ENCODE peak calls at places on chromosomes 13 and 19, in ten cellular contexts. One of them, this sample, is unnamed.

GRCh38 chr13:102707465-102707864 is 12.6 kb upstream of the METTL21C start:
- DNase-seq in endothelial cell of umbilical vein: peak; percentile 93
- DNase-seq in stimulated activated CD8-positive, alpha-beta memory T cell treated with anti-CD3 and anti-CD28 coated beads, Interleukin-7, amount 100 ng/mL, for 4 hours: no peak
- DNase-seq in thoracic aorta: no peak
- DNase-seq in activated naive CD8-positive, alpha-beta T cell treated with anti-CD3 and anti-CD28 coated beads, Interleukin-2, amount 50 U/mL, for 16 hours: no peak
- DNase-seq in MCF 10A: peak; percentile 80
- DNase-seq in HFF-Myc: peak; percentile 75
- DNase-seq in stomach: no peak
- DNase-seq in Right ventricle myocardium superior: no peak
- DNase-seq in ovary: no peak
- DNase-seq in this sample: no peak

GRCh38 chr19:19480688-19481087 is 34.7 kb downstream of the TSSK6 start:
- DNase-seq in Right ventricle myocardium superior: no peak
- DNase-seq in thoracic aorta: no peak
- DNase-seq in endothelial cell of umbilical vein: no peak
- DNase-seq in stimulated activated CD8-positive, alpha-beta memory T cell treated with anti-CD3 and anti-CD28 coated beads, Interleukin-7, amount 100 ng/mL, for 4 hours: no peak
- DNase-seq in MCF 10A: no peak
- DNase-seq in HFF-Myc: no peak
- DNase-seq in ovary: no peak
- DNase-seq in activated naive CD8-positive, alpha-beta T cell treated with anti-CD3 and anti-CD28 coated beads, Interleukin-2, amount 50 U/mL, for 16 hours: no peak
- DNase-seq in stomach: no peak
- DNase-seq in this sample: no peak

GRCh38 chr13:27919299-27919933 is 384 bp upstream of the PDX1 start:
- DNase-seq in MCF 10A: no peak
- DNase-seq in stimulated activated CD8-positive, alpha-beta memory T cell treated with anti-CD3 and anti-CD28 coated beads, Interleukin-7, amount 100 ng/mL, for 4 hours: no peak
- DNase-seq in HFF-Myc: no peak
- DNase-seq in activated naive CD8-positive, alpha-beta T cell treated with anti-CD3 and anti-CD28 coated beads, Interleukin-2, amount 50 U/mL, for 16 hours: no peak
- DNase-seq in endothelial cell of umbilical vein: no peak
- DNase-seq in thoracic aorta: no peak
- DNase-seq in stomach: no peak
- DNase-seq in ovary: no peak
- DNase-seq in Right ventricle myocardium superior: no peak
- DNase-seq in this sample: no peak

GRCh38 chr19:3643592-3644313 is 17.2 kb upstream of the CACTIN start:
- DNase-seq in HFF-Myc: no peak
- DNase-seq in activated naive CD8-positive, alpha-beta T cell treated with anti-CD3 and anti-CD28 coated beads, Interleukin-2, amount 50 U/mL, for 16 hours: no peak
- DNase-seq in endothelial cell of umbilical vein: no peak
- DNase-seq in thoracic aorta: no peak
- DNase-seq in ovary: no peak
- DNase-seq in stomach: no peak
- DNase-seq in MCF 10A: no peak
- DNase-seq in Right ventricle myocardium superior: no peak
- DNase-seq in stimulated activated CD8-positive, alpha-beta memory T cell treated with anti-CD3 and anti-CD28 coated beads, Interleukin-7, amount 100 ng/mL, for 4 hours: no peak
- DNase-seq in this sample: no peak

GRCh38 chr19:55085923-55086715 is 10.4 kb downstream of the EPS8L1 start:
- DNase-seq in MCF 10A: no peak
- DNase-seq in HFF-Myc: no peak
- DNase-seq in stimulated activated CD8-positive, alpha-beta memory T cell treated with anti-CD3 and anti-CD28 coated beads, Interleukin-7, amount 100 ng/mL, for 4 hours: no peak
- DNase-seq in ovary: peak; percentile 37
- DNase-seq in Right ventricle myocardium superior: no peak
- DNase-seq in stomach: no peak
- DNase-seq in activated naive CD8-positive, alpha-beta T cell treated with anti-CD3 and anti-CD28 coated beads, Interleukin-2, amount 50 U/mL, for 16 hours: no peak
- DNase-seq in thoracic aorta: no peak
- DNase-seq in endothelial cell of umbilical vein: no peak
- DNase-seq in this sample: no peak

GRCh38 chr19:35211545-35212230 is 16.9 kb downstream of the FAM187B start:
- DNase-seq in HFF-Myc: no peak
- DNase-seq in Right ventricle myocardium superior: peak; percentile 64
- DNase-seq in stomach: peak; percentile 51
- DNase-seq in endothelial cell of umbilical vein: peak; percentile 48
- DNase-seq in stimulated activated CD8-positive, alpha-beta memory T cell treated with anti-CD3 and anti-CD28 coated beads, Interleukin-7, amount 100 ng/mL, for 4 hours: peak; percentile 67
- DNase-seq in MCF 10A: no peak
- DNase-seq in ovary: no peak
- DNase-seq in thoracic aorta: no peak
- DNase-seq in activated naive CD8-positive, alpha-beta T cell treated with anti-CD3 and anti-CD28 coated beads, Interleukin-2, amount 50 U/mL, for 16 hours: no peak
- DNase-seq in this sample: no peak

GRCh38 chr13:73073050-73073449 is 14.2 kb downstream of the KLF5 start:
- DNase-seq in stomach: no peak
- DNase-seq in MCF 10A: no peak
- DNase-seq in HFF-Myc: no peak
- DNase-seq in activated naive CD8-positive, alpha-beta T cell treated with anti-CD3 and anti-CD28 coated beads, Interleukin-2, amount 50 U/mL, for 16 hours: no peak
- DNase-seq in ovary: no peak
- DNase-seq in stimulated activated CD8-positive, alpha-beta memory T cell treated with anti-CD3 and anti-CD28 coated beads, Interleukin-7, amount 100 ng/mL, for 4 hours: no peak
- DNase-seq in endothelial cell of umbilical vein: no peak
- DNase-seq in Right ventricle myocardium superior: no peak
- DNase-seq in thoracic aorta: no peak
- DNase-seq in this sample: no peak

GRCh38 chr13:51681037-51681678 is 96.9 kb downstream of the WDFY2 start:
- DNase-seq in activated naive CD8-positive, alpha-beta T cell treated with anti-CD3 and anti-CD28 coated beads, Interleukin-2, amount 50 U/mL, for 16 hours: no peak
- DNase-seq in thoracic aorta: no peak
- DNase-seq in endothelial cell of umbilical vein: no peak
- DNase-seq in HFF-Myc: peak; percentile 24
- DNase-seq in Right ventricle myocardium superior: no peak
- DNase-seq in ovary: no peak
- DNase-seq in MCF 10A: peak; percentile 78
- DNase-seq in stomach: no peak
- DNase-seq in stimulated activated CD8-positive, alpha-beta memory T cell treated with anti-CD3 and anti-CD28 coated beads, Interleukin-7, amount 100 ng/mL, for 4 hours: no peak
- DNase-seq in this sample: no peak

GRCh38 chr19:791605-792360 is 5.5 kb upstream of the PTBP1 start:
- DNase-seq in Right ventricle myocardium superior: peak; percentile 39
- DNase-seq in HFF-Myc: no peak
- DNase-seq in ovary: no peak
- DNase-seq in stomach: no peak
- DNase-seq in MCF 10A: no peak
- DNase-seq in activated naive CD8-positive, alpha-beta T cell treated with anti-CD3 and anti-CD28 coated beads, Interleukin-2, amount 50 U/mL, for 16 hours: no peak
- DNase-seq in endothelial cell of umbilical vein: no peak
- DNase-seq in stimulated activated CD8-positive, alpha-beta memory T cell treated with anti-CD3 and anti-CD28 coated beads, Interleukin-7, amount 100 ng/mL, for 4 hours: no peak
- DNase-seq in thoracic aorta: no peak
- DNase-seq in this sample: no peak

GRCh38 chr19:12792048-12792852 is 964 bp downstream of the JUNB start:
- DNase-seq in thoracic aorta: no peak
- DNase-seq in stomach: peak; percentile 77
- DNase-seq in HFF-Myc: no peak
- DNase-seq in activated naive CD8-positive, alpha-beta T cell treated with anti-CD3 and anti-CD28 coated beads, Interleukin-2, amount 50 U/mL, for 16 hours: no peak
- DNase-seq in MCF 10A: peak; percentile 63
- DNase-seq in ovary: peak; percentile 82
- DNase-seq in stimulated activated CD8-positive, alpha-beta memory T cell treated with anti-CD3 and anti-CD28 coated beads, Interleukin-7, amount 100 ng/mL, for 4 hours: peak; percentile 76
- DNase-seq in Right ventricle myocardium superior: peak; percentile 85
- DNase-seq in endothelial cell of umbilical vein: peak; percentile 43
- DNase-seq in this sample: no peak

GRCh38 chr19:56671613-56671994 is at the start of gene ZNF835:
- DNase-seq in activated naive CD8-positive, alpha-beta T cell treated with anti-CD3 and anti-CD28 coated beads, Interleukin-2, amount 50 U/mL, for 16 hours: peak; percentile 51
- DNase-seq in ovary: peak; percentile 95
- DNase-seq in endothelial cell of umbilical vein: no peak
- DNase-seq in stomach: peak; percentile 76
- DNase-seq in thoracic aorta: peak; percentile 60
- DNase-seq in Right ventricle myocardium superior: peak; percentile 99
- DNase-seq in MCF 10A: no peak
- DNase-seq in HFF-Myc: no peak
- DNase-seq in stimulated activated CD8-positive, alpha-beta memory T cell treated with anti-CD3 and anti-CD28 coated beads, Interleukin-7, amount 100 ng/mL, for 4 hours: peak; percentile 61
- DNase-seq in this sample: no peak

GRCh38 chr19:7294571-7295212 is 478 bp upstream of the INSR start:
- DNase-seq in MCF 10A: peak; percentile 54
- DNase-seq in ovary: peak; percentile 76
- DNase-seq in activated naive CD8-positive, alpha-beta T cell treated with anti-CD3 and anti-CD28 coated beads, Interleukin-2, amount 50 U/mL, for 16 hours: no peak
- DNase-seq in HFF-Myc: peak; percentile 10
- DNase-seq in endothelial cell of umbilical vein: peak; percentile 42
- DNase-seq in Right ventricle myocardium superior: peak; percentile 88
- DNase-seq in stomach: peak; percentile 74
- DNase-seq in stimulated activated CD8-positive, alpha-beta memory T cell treated with anti-CD3 and anti-CD28 coated beads, Interleukin-7, amount 100 ng/mL, for 4 hours: no peak
- DNase-seq in thoracic aorta: peak; percentile 23
- DNase-seq in this sample: peak; percentile 73

GRCh38 chr19:53958168-53958571 is 4.6 kb upstream of the CACNG8 start:
- DNase-seq in stomach: no peak
- DNase-seq in activated naive CD8-positive, alpha-beta T cell treated with anti-CD3 and anti-CD28 coated beads, Interleukin-2, amount 50 U/mL, for 16 hours: no peak
- DNase-seq in stimulated activated CD8-positive, alpha-beta memory T cell treated with anti-CD3 and anti-CD28 coated beads, Interleukin-7, amount 100 ng/mL, for 4 hours: no peak
- DNase-seq in MCF 10A: no peak
- DNase-seq in HFF-Myc: no peak
- DNase-seq in ovary: no peak
- DNase-seq in thoracic aorta: no peak
- DNase-seq in endothelial cell of umbilical vein: no peak
- DNase-seq in Right ventricle myocardium superior: no peak
- DNase-seq in this sample: no peak

GRCh38 chr19:47227347-47228167 is 3.4 kb downstream of the BBC3 start:
- DNase-seq in HFF-Myc: peak; percentile 90
- DNase-seq in MCF 10A: peak; percentile 96
- DNase-seq in endothelial cell of umbilical vein: peak; percentile 89
- DNase-seq in thoracic aorta: peak; percentile 74
- DNase-seq in stimulated activated CD8-positive, alpha-beta memory T cell treated with anti-CD3 and anti-CD28 coated beads, Interleukin-7, amount 100 ng/mL, for 4 hours: no peak
- DNase-seq in stomach: peak; percentile 84
- DNase-seq in ovary: peak; percentile 82
- DNase-seq in Right ventricle myocardium superior: peak; percentile 94
- DNase-seq in activated naive CD8-positive, alpha-beta T cell treated with anti-CD3 and anti-CD28 coated beads, Interleukin-2, amount 50 U/mL, for 16 hours: no peak
- DNase-seq in this sample: peak; percentile 84

GRCh38 chr19:367963-368623 is 23.5 kb upstream of the MIER2 start:
- DNase-seq in thoracic aorta: no peak
- DNase-seq in stimulated activated CD8-positive, alpha-beta memory T cell treated with anti-CD3 and anti-CD28 coated beads, Interleukin-7, amount 100 ng/mL, for 4 hours: no peak
- DNase-seq in activated naive CD8-positive, alpha-beta T cell treated with anti-CD3 and anti-CD28 coated beads, Interleukin-2, amount 50 U/mL, for 16 hours: no peak
- DNase-seq in ovary: no peak
- DNase-seq in stomach: no peak
- DNase-seq in HFF-Myc: no peak
- DNase-seq in MCF 10A: no peak
- DNase-seq in Right ventricle myocardium superior: peak; percentile 16
- DNase-seq in endothelial cell of umbilical vein: no peak
- DNase-seq in this sample: no peak

GRCh38 chr13:113889467-113889866 is 25.6 kb upstream of the GAS6 start:
- DNase-seq in thoracic aorta: no peak
- DNase-seq in ovary: no peak
- DNase-seq in endothelial cell of umbilical vein: no peak
- DNase-seq in HFF-Myc: no peak
- DNase-seq in stomach: no peak
- DNase-seq in activated naive CD8-positive, alpha-beta T cell treated with anti-CD3 and anti-CD28 coated beads, Interleukin-2, amount 50 U/mL, for 16 hours: no peak
- DNase-seq in MCF 10A: no peak
- DNase-seq in Right ventricle myocardium superior: no peak
- DNase-seq in stimulated activated CD8-positive, alpha-beta memory T cell treated with anti-CD3 and anti-CD28 coated beads, Interleukin-7, amount 100 ng/mL, for 4 hours: no peak
- DNase-seq in this sample: no peak

GRCh38 chr19:35268546-35269424 is at the start of gene USF2:
- DNase-seq in Right ventricle myocardium superior: peak; percentile 86
- DNase-seq in thoracic aorta: no peak
- DNase-seq in endothelial cell of umbilical vein: peak; percentile 25
- DNase-seq in stimulated activated CD8-positive, alpha-beta memory T cell treated with anti-CD3 and anti-CD28 coated beads, Interleukin-7, amount 100 ng/mL, for 4 hours: no peak
- DNase-seq in MCF 10A: peak; percentile 75
- DNase-seq in stomach: peak; percentile 78
- DNase-seq in activated naive CD8-positive, alpha-beta T cell treated with anti-CD3 and anti-CD28 coated beads, Interleukin-2, amount 50 U/mL, for 16 hours: peak; percentile 34
- DNase-seq in ovary: peak; percentile 79
- DNase-seq in HFF-Myc: no peak
- DNase-seq in this sample: no peak

GRCh38 chr19:14683439-14683838 is 6.4 kb upstream of the ZNF333 start:
- DNase-seq in thoracic aorta: no peak
- DNase-seq in stomach: no peak
- DNase-seq in Right ventricle myocardium superior: no peak
- DNase-seq in ovary: no peak
- DNase-seq in stimulated activated CD8-positive, alpha-beta memory T cell treated with anti-CD3 and anti-CD28 coated beads, Interleukin-7, amount 100 ng/mL, for 4 hours: no peak
- DNase-seq in HFF-Myc: no peak
- DNase-seq in endothelial cell of umbilical vein: no peak
- DNase-seq in MCF 10A: no peak
- DNase-seq in activated naive CD8-positive, alpha-beta T cell treated with anti-CD3 and anti-CD28 coated beads, Interleukin-2, amount 50 U/mL, for 16 hours: no peak
- DNase-seq in this sample: no peak

GRCh38 chr19:4566402-4567051 is 7.0 kb upstream of the SEMA6B start:
- DNase-seq in stimulated activated CD8-positive, alpha-beta memory T cell treated with anti-CD3 and anti-CD28 coated beads, Interleukin-7, amount 100 ng/mL, for 4 hours: no peak
- DNase-seq in Right ventricle myocardium superior: no peak
- DNase-seq in ovary: no peak
- DNase-seq in activated naive CD8-positive, alpha-beta T cell treated with anti-CD3 and anti-CD28 coated beads, Interleukin-2, amount 50 U/mL, for 16 hours: no peak
- DNase-seq in HFF-Myc: no peak
- DNase-seq in endothelial cell of umbilical vein: no peak
- DNase-seq in MCF 10A: no peak
- DNase-seq in thoracic aorta: no peak
- DNase-seq in stomach: no peak
- DNase-seq in this sample: no peak

GRCh38 chr13:34358811-34359513 is 541.0 kb downstream of the RFC3 start:
- DNase-seq in endothelial cell of umbilical vein: no peak
- DNase-seq in stimulated activated CD8-positive, alpha-beta memory T cell treated with anti-CD3 and anti-CD28 coated beads, Interleukin-7, amount 100 ng/mL, for 4 hours: no peak
- DNase-seq in activated naive CD8-positive, alpha-beta T cell treated with anti-CD3 and anti-CD28 coated beads, Interleukin-2, amount 50 U/mL, for 16 hours: no peak
- DNase-seq in stomach: no peak
- DNase-seq in HFF-Myc: no peak
- DNase-seq in thoracic aorta: no peak
- DNase-seq in ovary: no peak
- DNase-seq in MCF 10A: peak; percentile 48
- DNase-seq in Right ventricle myocardium superior: no peak
- DNase-seq in this sample: no peak

GRCh38 chr13:42553098-42554046 is 20.6 kb upstream of the TNFSF11 start:
- DNase-seq in HFF-Myc: no peak
- DNase-seq in ovary: no peak
- DNase-seq in endothelial cell of umbilical vein: peak; percentile 83
- DNase-seq in stimulated activated CD8-positive, alpha-beta memory T cell treated with anti-CD3 and anti-CD28 coated beads, Interleukin-7, amount 100 ng/mL, for 4 hours: no peak
- DNase-seq in stomach: no peak
- DNase-seq in thoracic aorta: no peak
- DNase-seq in MCF 10A: peak; percentile 55
- DNase-seq in Right ventricle myocardium superior: no peak
- DNase-seq in activated naive CD8-positive, alpha-beta T cell treated with anti-CD3 and anti-CD28 coated beads, Interleukin-2, amount 50 U/mL, for 16 hours: no peak
- DNase-seq in this sample: no peak

GRCh38 chr19:42422576-42423461 is 4.4 kb downstream of the LIPE start:
- DNase-seq in ovary: peak; percentile 73
- DNase-seq in endothelial cell of umbilical vein: no peak
- DNase-seq in activated naive CD8-positive, alpha-beta T cell treated with anti-CD3 and anti-CD28 coated beads, Interleukin-2, amount 50 U/mL, for 16 hours: no peak
- DNase-seq in stomach: no peak
- DNase-seq in Right ventricle myocardium superior: no peak
- DNase-seq in stimulated activated CD8-positive, alpha-beta memory T cell treated with anti-CD3 and anti-CD28 coated beads, Interleukin-7, amount 100 ng/mL, for 4 hours: peak; percentile 15
- DNase-seq in thoracic aorta: no peak
- DNase-seq in MCF 10A: peak; percentile 51
- DNase-seq in HFF-Myc: no peak
- DNase-seq in this sample: no peak

GRCh38 chr19:49949735-49950589 is 11.0 kb downstream of the SIGLEC11 start:
- DNase-seq in ovary: no peak
- DNase-seq in stimulated activated CD8-positive, alpha-beta memory T cell treated with anti-CD3 and anti-CD28 coated beads, Interleukin-7, amount 100 ng/mL, for 4 hours: no peak
- DNase-seq in HFF-Myc: no peak
- DNase-seq in thoracic aorta: no peak
- DNase-seq in activated naive CD8-positive, alpha-beta T cell treated with anti-CD3 and anti-CD28 coated beads, Interleukin-2, amount 50 U/mL, for 16 hours: no peak
- DNase-seq in endothelial cell of umbilical vein: no peak
- DNase-seq in stomach: no peak
- DNase-seq in MCF 10A: no peak
- DNase-seq in Right ventricle myocardium superior: no peak
- DNase-seq in this sample: no peak

GRCh38 chr19:45780146-45780447 is 2.2 kb downstream of the DMPK start:
- DNase-seq in Right ventricle myocardium superior: no peak
- DNase-seq in stimulated activated CD8-positive, alpha-beta memory T cell treated with anti-CD3 and anti-CD28 coated beads, Interleukin-7, amount 100 ng/mL, for 4 hours: no peak
- DNase-seq in ovary: no peak
- DNase-seq in MCF 10A: no peak
- DNase-seq in endothelial cell of umbilical vein: no peak
- DNase-seq in thoracic aorta: no peak
- DNase-seq in activated naive CD8-positive, alpha-beta T cell treated with anti-CD3 and anti-CD28 coated beads, Interleukin-2, amount 50 U/mL, for 16 hours: no peak
- DNase-seq in HFF-Myc: no peak
- DNase-seq in stomach: no peak
- DNase-seq in this sample: no peak

GRCh38 chr19:11435833-11436313 is 438 bp downstream of the PRKCSH start:
- DNase-seq in MCF 10A: no peak
- DNase-seq in stimulated activated CD8-positive, alpha-beta memory T cell treated with anti-CD3 and anti-CD28 coated beads, Interleukin-7, amount 100 ng/mL, for 4 hours: no peak
- DNase-seq in stomach: no peak
- DNase-seq in endothelial cell of umbilical vein: no peak
- DNase-seq in Right ventricle myocardium superior: no peak
- DNase-seq in ovary: peak; percentile 54
- DNase-seq in HFF-Myc: no peak
- DNase-seq in thoracic aorta: no peak
- DNase-seq in activated naive CD8-positive, alpha-beta T cell treated with anti-CD3 and anti-CD28 coated beads, Interleukin-2, amount 50 U/mL, for 16 hours: no peak
- DNase-seq in this sample: no peak

GRCh38 chr13:22121340-22121739 is 450.5 kb downstream of the FGF9 start:
- DNase-seq in stimulated activated CD8-positive, alpha-beta memory T cell treated with anti-CD3 and anti-CD28 coated beads, Interleukin-7, amount 100 ng/mL, for 4 hours: no peak
- DNase-seq in Right ventricle myocardium superior: no peak
- DNase-seq in endothelial cell of umbilical vein: no peak
- DNase-seq in thoracic aorta: no peak
- DNase-seq in stomach: no peak
- DNase-seq in activated naive CD8-positive, alpha-beta T cell treated with anti-CD3 and anti-CD28 coated beads, Interleukin-2, amount 50 U/mL, for 16 hours: no peak
- DNase-seq in HFF-Myc: no peak
- DNase-seq in ovary: no peak
- DNase-seq in MCF 10A: no peak
- DNase-seq in this sample: no peak

GRCh38 chr19:37980419-37980975 is 73.5 kb downstream of the SIPA1L3 start:
- DNase-seq in endothelial cell of umbilical vein: no peak
- DNase-seq in stimulated activated CD8-positive, alpha-beta memory T cell treated with anti-CD3 and anti-CD28 coated beads, Interleukin-7, amount 100 ng/mL, for 4 hours: no peak
- DNase-seq in thoracic aorta: no peak
- DNase-seq in stomach: no peak
- DNase-seq in ovary: no peak
- DNase-seq in HFF-Myc: no peak
- DNase-seq in Right ventricle myocardium superior: no peak
- DNase-seq in MCF 10A: no peak
- DNase-seq in activated naive CD8-positive, alpha-beta T cell treated with anti-CD3 and anti-CD28 coated beads, Interleukin-2, amount 50 U/mL, for 16 hours: no peak
- DNase-seq in this sample: no peak

GRCh38 chr13:28805193-28805819 is 14.8 kb upstream of the MTUS2 start:
- DNase-seq in thoracic aorta: no peak
- DNase-seq in HFF-Myc: no peak
- DNase-seq in stimulated activated CD8-positive, alpha-beta memory T cell treated with anti-CD3 and anti-CD28 coated beads, Interleukin-7, amount 100 ng/mL, for 4 hours: no peak
- DNase-seq in stomach: no peak
- DNase-seq in activated naive CD8-positive, alpha-beta T cell treated with anti-CD3 and anti-CD28 coated beads, Interleukin-2, amount 50 U/mL, for 16 hours: no peak
- DNase-seq in MCF 10A: peak; percentile 36
- DNase-seq in endothelial cell of umbilical vein: no peak
- DNase-seq in Right ventricle myocardium superior: peak; percentile 54
- DNase-seq in ovary: no peak
- DNase-seq in this sample: no peak

This sample was measured in type B pancreatic cell.